ENCODE peak calls at places on chromosomes 16 and 17, in nine cellular contexts. K is A549, L is pancreas, C is right atrium auricular region, V is tibial artery, I is esophagus squamous epithelium, D is IMR-90, X is kidney, Q is GM06990. G is an unnamed sample.

GRCh38 chr17:48554412-48555090 is 9.6 kb upstream of the HOXB2 start:
- DNase-seq in K (peak), L (no peak), C (no peak), V (no peak), I (no peak), D (peak), X (no peak), Q (no peak), G (no peak)

GRCh38 chr16:14510939-14511797 is 118.9 kb downstream of the PARN start:
- DNase-seq in K (peak), L (no peak), C (no peak), V (no peak), I (no peak), D (peak), X (no peak), Q (no peak), G (no peak)

GRCh38 chr16:70778901-70779309 is 22.1 kb downstream of the VAC14 start:
- DNase-seq in K (peak), L (no peak), C (peak), V (peak), I (no peak), D (peak), X (peak), Q (no peak), G (no peak)

GRCh38 chr17:42118545-42118944 is 2.6 kb downstream of the KAT2A start:
- DNase-seq in K (peak), L (no peak), C (no peak), V (no peak), I (no peak), D (peak), X (no peak), Q (no peak), G (no peak)

GRCh38 chr16:23843143-23843542 is 7.4 kb downstream of the PRKCB start:
- DNase-seq in K (no peak), L (no peak), C (no peak), V (no peak), I (no peak), D (no peak), X (no peak), Q (peak), G (no peak)

GRCh38 chr16:80599466-80599865 is 58.7 kb downstream of the DYNLRB2 start:
- DNase-seq in K (no peak), L (no peak), C (no peak), V (no peak), I (no peak), D (peak), X (no peak), Q (no peak), G (no peak)

GRCh38 chr17:32569171-32570080 is 82.6 kb downstream of the CDK5R1 start:
- DNase-seq in K (no peak), L (no peak), C (no peak), V (no peak), I (no peak), D (no peak), X (no peak), Q (peak), G (peak)

GRCh38 chr17:12318614-12319266 is 298.1 kb downstream of the MAP2K4 start:
- DNase-seq in K (no peak), L (no peak), C (no peak), V (peak), I (no peak), D (peak), X (no peak), Q (no peak), G (no peak)

GRCh38 chr17:5050281-5050680 is 15.1 kb upstream of the SLC52A1 start:
- DNase-seq in K (no peak), L (no peak), C (no peak), V (no peak), I (no peak), D (peak), X (no peak), Q (no peak), G (no peak)

GRCh38 chr16:87644596-87644995 is 42.3 kb downstream of the JPH3 start:
- DNase-seq in K (no peak), L (no peak), C (no peak), V (no peak), I (no peak), D (no peak), X (no peak), Q (no peak), G (no peak)

GRCh38 chr16:86716649-86717048 is 138.3 kb downstream of the FOXL1 start:
- DNase-seq in K (no peak), L (no peak), C (no peak), V (no peak), I (no peak), D (no peak), X (no peak), Q (no peak), G (no peak)

GRCh38 chr17:61065263-61065773 is 334.3 kb upstream of the TBX2 start:
- DNase-seq in K (peak), L (no peak), C (no peak), V (no peak), I (no peak), D (peak), X (no peak), Q (no peak), G (no peak)

GRCh38 chr17:49680314-49680713 is 2.4 kb upstream of the SPOP start:
- DNase-seq in K (no peak), L (no peak), C (peak), V (no peak), I (no peak), D (no peak), X (no peak), Q (no peak), G (no peak)

GRCh38 chr17:62754696-62755095 is 53.4 kb downstream of the MARCHF10 start:
- DNase-seq in K (no peak), L (no peak), C (no peak), V (no peak), I (no peak), D (no peak), X (no peak), Q (no peak), G (no peak)

GRCh38 chr16:87431926-87432325 is 39.8 kb downstream of the MAP1LC3B start:
- DNase-seq in K (no peak), L (no peak), C (no peak), V (no peak), I (no peak), D (peak), X (no peak), Q (no peak), G (no peak)

GRCh38 chr17:9465216-9465921 is 110.3 kb downstream of the STX8 start:
- DNase-seq in K (no peak), L (no peak), C (no peak), V (peak), I (no peak), D (peak), X (no peak), Q (no peak), G (no peak)

GRCh38 chr16:57627184-57627871 is 1.1 kb upstream of the ADGRG1 start:
- DNase-seq in K (peak), L (no peak), C (no peak), V (no peak), I (no peak), D (peak), X (peak), Q (no peak), G (no peak)

GRCh38 chr17:31585280-31585630 is 193.8 kb downstream of the RAB11FIP4 start:
- DNase-seq in K (no peak), L (no peak), C (no peak), V (no peak), I (no peak), D (no peak), X (no peak), Q (no peak), G (no peak)

GRCh38 chr16:78200023-78200389 is 100.6 kb downstream of the WWOX start:
- DNase-seq in K (no peak), L (no peak), C (no peak), V (no peak), I (no peak), D (no peak), X (no peak), Q (no peak), G (no peak)
- H3K4me3 ChIP-seq in K (no peak), L (no peak), C (no peak), V (no peak), I (no peak), D (no peak), X (no peak), Q (no peak), G (no peak)

GRCh38 chr16:88693420-88694177 is 7.3 kb upstream of the SNAI3 start:
- DNase-seq in K (no peak), L (no peak), C (no peak), V (no peak), I (no peak), D (no peak), X (no peak), Q (no peak), G (no peak)
- TF ChIP-seq CTCF in K (no peak), L (no peak), C (no peak), V (no peak), I (no peak), D (no peak), X (no peak), Q (no peak), G (no peak)

GRCh38 chr17:8192070-8192815 is 2.3 kb upstream of the BORCS6 start:
- DNase-seq in K (peak), L (peak), C (peak), V (peak), I (no peak), D (peak), X (peak), Q (peak), G (peak)
- H3K4me3 ChIP-seq in K (peak), L (no peak), C (peak), V (peak), I (peak), D (peak), X (peak), Q (peak), G (peak)

DNA sequence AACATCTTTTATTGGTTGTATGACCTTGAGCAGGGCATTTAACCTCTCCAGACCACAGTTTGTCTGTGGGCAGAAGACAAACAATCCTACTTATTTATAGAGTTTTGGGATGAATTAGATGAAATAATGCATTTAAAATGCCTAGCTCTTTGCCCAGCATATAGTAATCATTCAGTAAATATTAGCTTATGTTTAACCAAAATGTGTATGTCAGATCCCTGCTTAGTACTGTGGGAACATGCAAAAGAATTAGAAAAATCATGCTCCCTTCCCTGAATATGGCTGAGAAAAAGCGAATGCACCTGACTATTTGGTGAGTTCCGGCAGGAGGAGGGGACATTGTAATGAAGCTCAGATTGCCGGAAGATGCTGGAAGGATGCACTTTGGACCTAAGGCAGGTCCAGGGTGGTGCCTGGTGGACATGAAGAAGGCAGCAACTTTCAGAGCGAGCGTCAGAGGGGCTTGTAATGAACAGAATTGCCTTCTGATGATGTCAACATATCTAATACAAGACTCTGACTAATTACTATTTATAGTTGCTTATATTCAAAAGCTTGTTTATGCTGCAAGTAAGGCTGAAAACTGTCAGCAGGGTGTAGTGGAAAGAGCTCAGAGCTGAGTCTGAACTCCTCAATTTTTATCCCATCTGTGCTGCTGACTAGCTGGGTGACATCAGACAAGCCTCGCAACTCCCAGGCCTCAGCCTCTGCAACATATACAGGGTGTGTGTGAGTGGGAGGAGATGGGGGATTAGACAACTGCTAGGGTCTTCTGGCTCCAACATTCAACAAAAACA is 221.2 kb downstream of the PRKCA start:
- DNase-seq in K (no peak), L (no peak), C (no peak), V (no peak), I (no peak), D (peak), X (no peak), Q (no peak), G (no peak)
- TF ChIP-seq CTCF in K (no peak), L (no peak), C (no peak), V (no peak), I (no peak), D (peak), X (no peak), Q (no peak), G (no peak)

GRCh38 chr17:29138991-29139682 is 41.1 kb downstream of the MYO18A start:
- DNase-seq in K (no peak), L (no peak), C (no peak), V (peak), I (no peak), D (no peak), X (no peak), Q (peak), G (no peak)
- H3K4me3 ChIP-seq in K (no peak), L (no peak), C (peak), V (peak), I (peak), D (no peak), X (peak), Q (peak), G (peak)

DNA sequence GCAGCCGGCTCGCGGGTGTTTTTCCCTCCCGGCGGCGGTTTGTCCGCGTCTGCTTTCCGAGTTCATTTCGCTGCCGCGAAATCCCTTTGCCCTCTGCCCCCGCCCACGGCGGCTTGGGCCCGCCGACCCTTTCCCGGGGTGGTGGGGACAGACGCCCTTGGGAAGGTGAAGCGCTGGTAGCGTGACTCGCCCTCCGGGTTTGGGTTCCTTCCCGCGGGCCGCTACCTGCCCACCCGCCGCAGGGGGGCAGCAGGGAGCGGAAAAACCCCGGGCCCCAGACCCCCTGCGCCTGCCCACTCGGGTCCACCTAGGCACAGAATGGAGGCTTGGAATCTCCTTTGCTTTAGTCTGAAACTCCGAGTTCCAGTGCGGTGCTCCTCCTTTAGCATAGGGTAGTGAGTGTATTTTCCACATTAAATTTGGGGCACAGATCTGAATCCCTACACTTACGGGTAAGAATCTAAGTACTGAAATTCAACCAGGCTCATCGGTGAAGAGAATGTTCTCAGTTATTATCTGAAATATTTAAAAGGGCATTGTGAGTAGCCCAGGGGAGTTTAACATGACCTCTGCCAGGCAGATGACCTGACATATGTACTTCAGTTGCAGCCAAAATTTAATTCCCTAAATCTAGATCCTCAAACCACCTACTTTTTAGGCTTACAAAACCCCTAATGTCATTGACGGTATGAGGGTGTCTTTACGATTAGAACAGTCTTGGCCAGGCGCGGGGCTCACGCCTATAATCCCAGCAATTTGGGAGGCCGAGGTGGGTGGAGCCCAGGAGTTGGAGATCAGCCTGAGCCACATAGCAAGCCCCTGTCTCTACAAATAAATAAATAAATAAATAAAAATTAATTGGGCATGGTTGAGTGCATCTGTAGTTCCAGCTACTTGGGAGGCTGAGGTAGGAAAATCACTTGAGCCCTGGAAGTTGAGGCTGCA is 1.0 kb downstream of the NME2 start:
- DNase-seq in K (peak), L (peak), C (peak), V (no peak), I (no peak), D (peak), X (peak), Q (peak), G (no peak)
- TF ChIP-seq CTCF in K (peak), L (peak), C (peak), V (peak), I (peak), D (peak), X (peak), Q (peak), G (peak)

GRCh38 chr17:74149597-74150427 is 53.7 kb upstream of the RPL38 start:
- DNase-seq in K (no peak), L (no peak), C (no peak), V (no peak), I (no peak), D (no peak), X (peak), Q (no peak), G (no peak)
- H3K4me3 ChIP-seq in K (no peak), L (no peak), C (no peak), V (no peak), I (no peak), D (no peak), X (no peak), Q (no peak), G (no peak)

DNA sequence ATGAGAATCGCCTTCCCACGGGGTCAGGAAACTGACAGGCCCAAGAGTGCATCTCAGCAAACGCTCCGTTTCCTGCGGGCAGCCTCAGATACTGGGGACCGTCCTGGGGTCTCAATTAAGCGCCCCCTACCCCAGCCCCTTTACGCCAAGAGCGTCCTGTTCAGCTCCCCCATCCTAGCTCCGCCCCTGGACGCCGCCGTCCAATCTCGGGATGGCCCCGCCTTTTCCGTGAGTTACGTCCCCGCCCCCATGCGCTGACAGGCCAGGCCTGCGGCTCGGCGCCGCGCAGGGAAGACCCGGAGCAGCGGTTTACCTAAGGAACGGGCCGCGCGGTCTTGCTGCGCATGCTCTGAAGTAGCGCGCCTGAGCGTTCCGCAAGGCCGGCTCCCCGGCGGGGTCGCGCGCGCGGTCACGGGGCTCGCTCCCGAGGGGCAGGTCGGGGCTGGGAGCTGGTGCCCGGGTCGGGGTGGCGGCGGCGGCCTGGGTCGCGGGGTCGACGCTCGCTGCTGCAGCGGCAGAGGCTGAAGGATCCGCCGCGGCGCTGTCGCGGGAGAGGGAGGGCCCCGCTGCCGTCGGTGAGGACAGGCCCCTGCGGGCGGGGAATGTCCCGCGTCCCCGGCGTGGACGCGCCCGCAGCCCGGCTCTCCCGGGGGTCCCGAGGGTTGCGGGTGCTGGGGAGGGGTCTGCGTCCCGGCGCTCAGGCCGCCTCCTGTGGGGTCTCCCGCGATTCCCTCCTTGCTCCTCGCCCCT is at the start of gene FLYWCH1:
- DNase-seq in K (peak), L (peak), C (peak), V (peak), I (peak), D (peak), X (peak), Q (peak), G (peak)
- TF ChIP-seq CTCF in K (no peak), L (no peak), C (no peak), V (peak), I (peak), D (no peak), X (no peak), Q (no peak), G (no peak)

G was measured in GM12864.